ENCODE peak calls at places on chromosomes 12 and 14, in eight cellular contexts. One of them, this sample, is unnamed.

GRCh38 chr12:27822076-27822712 is 42.2 kb upstream of the MANSC4 start:
- DNase-seq in T-helper 9 cell: peak; percentile 35
- DNase-seq in WERI-Rb-1: no peak
- DNase-seq in fibroblast of lung: peak; percentile 94
- DNase-seq in GM04504: peak; percentile 35
- DNase-seq in T47D: no peak
- DNase-seq in activated naive CD4-positive, alpha-beta T cell treated with anti-CD3 and anti-CD28 coated beads, Interleukin-2, amount 10 ng/mL, durations not matched to agents 7 days and 5 days: peak; percentile 55
- DNase-seq in H54: peak; percentile 61
- DNase-seq in this sample: peak; percentile 8

GRCh38 chr12:5873341-5873919 is 71.6 kb downstream of the ANO2 start:
- DNase-seq in GM04504: no peak
- DNase-seq in T-helper 9 cell: no peak
- DNase-seq in fibroblast of lung: no peak
- DNase-seq in T47D: no peak
- DNase-seq in H54: no peak
- DNase-seq in WERI-Rb-1: no peak
- DNase-seq in activated naive CD4-positive, alpha-beta T cell treated with anti-CD3 and anti-CD28 coated beads, Interleukin-2, amount 10 ng/mL, durations not matched to agents 7 days and 5 days: no peak
- DNase-seq in this sample: no peak

GRCh38 chr14:61262082-61262481 is 19.1 kb downstream of the TMEM30B start:
- DNase-seq in activated naive CD4-positive, alpha-beta T cell treated with anti-CD3 and anti-CD28 coated beads, Interleukin-2, amount 10 ng/mL, durations not matched to agents 7 days and 5 days: no peak
- DNase-seq in H54: no peak
- DNase-seq in T-helper 9 cell: no peak
- DNase-seq in fibroblast of lung: peak; percentile 37
- DNase-seq in T47D: no peak
- DNase-seq in WERI-Rb-1: no peak
- DNase-seq in GM04504: peak; percentile 34
- DNase-seq in this sample: no peak

GRCh38 chr14:101960225-101960624 is 4.1 kb upstream of the DYNC1H1 start:
- DNase-seq in WERI-Rb-1: no peak
- DNase-seq in fibroblast of lung: no peak
- DNase-seq in T-helper 9 cell: no peak
- DNase-seq in GM04504: no peak
- DNase-seq in H54: no peak
- DNase-seq in T47D: peak; percentile 37
- DNase-seq in activated naive CD4-positive, alpha-beta T cell treated with anti-CD3 and anti-CD28 coated beads, Interleukin-2, amount 10 ng/mL, durations not matched to agents 7 days and 5 days: peak; percentile 51
- DNase-seq in this sample: no peak

GRCh38 chr12:3303410-3304136 is 187.4 kb upstream of the PRMT8 start:
- DNase-seq in WERI-Rb-1: no peak
- DNase-seq in T47D: peak; percentile 66
- DNase-seq in H54: no peak
- DNase-seq in fibroblast of lung: peak; percentile 16
- DNase-seq in activated naive CD4-positive, alpha-beta T cell treated with anti-CD3 and anti-CD28 coated beads, Interleukin-2, amount 10 ng/mL, durations not matched to agents 7 days and 5 days: no peak
- DNase-seq in T-helper 9 cell: no peak
- DNase-seq in GM04504: no peak
- DNase-seq in this sample: no peak

GRCh38 chr12:6618483-6618882 is 11.3 kb upstream of the CHD4 start:
- DNase-seq in fibroblast of lung: no peak
- DNase-seq in GM04504: no peak
- DNase-seq in activated naive CD4-positive, alpha-beta T cell treated with anti-CD3 and anti-CD28 coated beads, Interleukin-2, amount 10 ng/mL, durations not matched to agents 7 days and 5 days: no peak
- DNase-seq in H54: no peak
- DNase-seq in T-helper 9 cell: no peak
- DNase-seq in T47D: no peak
- DNase-seq in WERI-Rb-1: no peak
- DNase-seq in this sample: no peak

GRCh38 chr14:50813544-50813863 is 17.5 kb downstream of the NIN start:
- DNase-seq in GM04504: no peak
- DNase-seq in H54: no peak
- DNase-seq in activated naive CD4-positive, alpha-beta T cell treated with anti-CD3 and anti-CD28 coated beads, Interleukin-2, amount 10 ng/mL, durations not matched to agents 7 days and 5 days: peak; percentile 37
- DNase-seq in T47D: no peak
- DNase-seq in WERI-Rb-1: no peak
- DNase-seq in T-helper 9 cell: no peak
- DNase-seq in fibroblast of lung: no peak
- DNase-seq in this sample: peak; percentile 85

GRCh38 chr14:36394593-36394992 is 74.2 kb upstream of the MBIP start:
- DNase-seq in fibroblast of lung: no peak
- DNase-seq in activated naive CD4-positive, alpha-beta T cell treated with anti-CD3 and anti-CD28 coated beads, Interleukin-2, amount 10 ng/mL, durations not matched to agents 7 days and 5 days: no peak
- DNase-seq in GM04504: no peak
- DNase-seq in WERI-Rb-1: no peak
- DNase-seq in T-helper 9 cell: no peak
- DNase-seq in H54: no peak
- DNase-seq in T47D: no peak
- DNase-seq in this sample: no peak

GRCh38 chr12:108597559-108598471 is at the start of gene TMEM119:
- DNase-seq in GM04504: peak; percentile 60
- DNase-seq in H54: no peak
- DNase-seq in T-helper 9 cell: no peak
- DNase-seq in fibroblast of lung: peak; percentile 40
- DNase-seq in T47D: no peak
- DNase-seq in WERI-Rb-1: peak; percentile 32
- DNase-seq in activated naive CD4-positive, alpha-beta T cell treated with anti-CD3 and anti-CD28 coated beads, Interleukin-2, amount 10 ng/mL, durations not matched to agents 7 days and 5 days: no peak
- DNase-seq in this sample: no peak

GRCh38 chr12:52141875-52142274 is 49.9 kb downstream of the KRT80 start:
- DNase-seq in activated naive CD4-positive, alpha-beta T cell treated with anti-CD3 and anti-CD28 coated beads, Interleukin-2, amount 10 ng/mL, durations not matched to agents 7 days and 5 days: no peak
- DNase-seq in T47D: no peak
- DNase-seq in WERI-Rb-1: no peak
- DNase-seq in GM04504: no peak
- DNase-seq in fibroblast of lung: no peak
- DNase-seq in T-helper 9 cell: no peak
- DNase-seq in H54: no peak
- DNase-seq in this sample: no peak

GRCh38 chr12:93135286-93136239 is 206.5 kb upstream of the EEA1 start:
- DNase-seq in fibroblast of lung: peak; percentile 20
- DNase-seq in H54: no peak
- DNase-seq in WERI-Rb-1: no peak
- DNase-seq in T-helper 9 cell: no peak
- DNase-seq in T47D: peak; percentile 92
- DNase-seq in GM04504: peak; percentile 47
- DNase-seq in activated naive CD4-positive, alpha-beta T cell treated with anti-CD3 and anti-CD28 coated beads, Interleukin-2, amount 10 ng/mL, durations not matched to agents 7 days and 5 days: no peak
- DNase-seq in this sample: peak; percentile 10

GRCh38 chr14:56787530-56787929 is 22.7 kb downstream of the OTX2 start:
- DNase-seq in fibroblast of lung: no peak
- DNase-seq in T47D: peak; percentile 56
- DNase-seq in T-helper 9 cell: no peak
- DNase-seq in GM04504: no peak
- DNase-seq in H54: no peak
- DNase-seq in WERI-Rb-1: no peak
- DNase-seq in activated naive CD4-positive, alpha-beta T cell treated with anti-CD3 and anti-CD28 coated beads, Interleukin-2, amount 10 ng/mL, durations not matched to agents 7 days and 5 days: no peak
- DNase-seq in this sample: no peak

GRCh38 chr12:6383572-6384498 is at the start of gene LTBR:
- DNase-seq in H54: no peak
- DNase-seq in activated naive CD4-positive, alpha-beta T cell treated with anti-CD3 and anti-CD28 coated beads, Interleukin-2, amount 10 ng/mL, durations not matched to agents 7 days and 5 days: peak; percentile 35
- DNase-seq in fibroblast of lung: peak; percentile 82
- DNase-seq in GM04504: peak; percentile 91
- DNase-seq in T-helper 9 cell: no peak
- DNase-seq in WERI-Rb-1: no peak
- DNase-seq in T47D: peak; percentile 88
- DNase-seq in this sample: no peak

GRCh38 chr12:25957898-25958253 is 606 bp upstream of the RASSF8 start:
- DNase-seq in GM04504: peak; percentile 55
- DNase-seq in WERI-Rb-1: no peak
- DNase-seq in T47D: no peak
- DNase-seq in H54: peak; percentile 33
- DNase-seq in fibroblast of lung: peak; percentile 85
- DNase-seq in activated naive CD4-positive, alpha-beta T cell treated with anti-CD3 and anti-CD28 coated beads, Interleukin-2, amount 10 ng/mL, durations not matched to agents 7 days and 5 days: no peak
- DNase-seq in T-helper 9 cell: no peak
- DNase-seq in this sample: no peak

GRCh38 chr12:45415393-45415817 is 199.5 kb downstream of the ANO6 start:
- DNase-seq in WERI-Rb-1: no peak
- DNase-seq in H54: peak; percentile 73
- DNase-seq in fibroblast of lung: peak; percentile 100
- DNase-seq in T47D: peak; percentile 45
- DNase-seq in T-helper 9 cell: no peak
- DNase-seq in activated naive CD4-positive, alpha-beta T cell treated with anti-CD3 and anti-CD28 coated beads, Interleukin-2, amount 10 ng/mL, durations not matched to agents 7 days and 5 days: no peak
- DNase-seq in GM04504: peak; percentile 99
- DNase-seq in this sample: no peak

GRCh38 chr12:113957627-113958026 is 8.5 kb downstream of the RBM19 start:
- DNase-seq in fibroblast of lung: no peak
- DNase-seq in GM04504: no peak
- DNase-seq in T47D: no peak
- DNase-seq in T-helper 9 cell: no peak
- DNase-seq in H54: no peak
- DNase-seq in WERI-Rb-1: no peak
- DNase-seq in activated naive CD4-positive, alpha-beta T cell treated with anti-CD3 and anti-CD28 coated beads, Interleukin-2, amount 10 ng/mL, durations not matched to agents 7 days and 5 days: no peak
- DNase-seq in this sample: no peak

GRCh38 chr12:112978163-112979081 is at the start of gene OAS2:
- DNase-seq in GM04504: peak; percentile 76
- DNase-seq in H54: peak; percentile 50
- DNase-seq in T47D: peak; percentile 88
- DNase-seq in T-helper 9 cell: peak; percentile 49
- DNase-seq in activated naive CD4-positive, alpha-beta T cell treated with anti-CD3 and anti-CD28 coated beads, Interleukin-2, amount 10 ng/mL, durations not matched to agents 7 days and 5 days: peak; percentile 92
- DNase-seq in WERI-Rb-1: no peak
- DNase-seq in fibroblast of lung: peak; percentile 15
- DNase-seq in this sample: peak; percentile 88

GRCh38 chr14:50658203-50658602 is 9.9 kb downstream of the SAV1 start:
- DNase-seq in H54: no peak
- DNase-seq in fibroblast of lung: peak; percentile 65
- DNase-seq in GM04504: peak; percentile 39
- DNase-seq in T47D: no peak
- DNase-seq in WERI-Rb-1: no peak
- DNase-seq in T-helper 9 cell: no peak
- DNase-seq in activated naive CD4-positive, alpha-beta T cell treated with anti-CD3 and anti-CD28 coated beads, Interleukin-2, amount 10 ng/mL, durations not matched to agents 7 days and 5 days: no peak
- DNase-seq in this sample: no peak

GRCh38 chr12:80186727-80187217 is 87.4 kb downstream of the OTOGL start:
- DNase-seq in WERI-Rb-1: peak; percentile 41
- DNase-seq in T47D: peak; percentile 89
- DNase-seq in H54: peak; percentile 21
- DNase-seq in GM04504: peak; percentile 84
- DNase-seq in activated naive CD4-positive, alpha-beta T cell treated with anti-CD3 and anti-CD28 coated beads, Interleukin-2, amount 10 ng/mL, durations not matched to agents 7 days and 5 days: peak; percentile 54
- DNase-seq in fibroblast of lung: peak; percentile 93
- DNase-seq in T-helper 9 cell: peak; percentile 1
- DNase-seq in this sample: peak; percentile 57

GRCh38 chr14:102212356-102212755 is 72.7 kb downstream of the WDR20 start:
- DNase-seq in T-helper 9 cell: no peak
- DNase-seq in T47D: no peak
- DNase-seq in H54: no peak
- DNase-seq in activated naive CD4-positive, alpha-beta T cell treated with anti-CD3 and anti-CD28 coated beads, Interleukin-2, amount 10 ng/mL, durations not matched to agents 7 days and 5 days: no peak
- DNase-seq in WERI-Rb-1: no peak
- DNase-seq in fibroblast of lung: no peak
- DNase-seq in GM04504: no peak
- DNase-seq in this sample: no peak

GRCh38 chr12:93846936-93847516 is 169.9 kb downstream of the CRADD start:
- DNase-seq in WERI-Rb-1: no peak
- DNase-seq in H54: no peak
- DNase-seq in fibroblast of lung: no peak
- DNase-seq in activated naive CD4-positive, alpha-beta T cell treated with anti-CD3 and anti-CD28 coated beads, Interleukin-2, amount 10 ng/mL, durations not matched to agents 7 days and 5 days: no peak
- DNase-seq in GM04504: no peak
- DNase-seq in T47D: no peak
- DNase-seq in T-helper 9 cell: no peak
- DNase-seq in this sample: no peak

GRCh38 chr12:27083861-27084271 is 1.5 kb upstream of the C12orf71 start:
- DNase-seq in WERI-Rb-1: peak; percentile 8
- DNase-seq in H54: no peak
- DNase-seq in T-helper 9 cell: no peak
- DNase-seq in GM04504: peak; percentile 26
- DNase-seq in fibroblast of lung: peak; percentile 64
- DNase-seq in T47D: no peak
- DNase-seq in activated naive CD4-positive, alpha-beta T cell treated with anti-CD3 and anti-CD28 coated beads, Interleukin-2, amount 10 ng/mL, durations not matched to agents 7 days and 5 days: no peak
- DNase-seq in this sample: no peak

GRCh38 chr12:569091-569676 is 94.1 kb downstream of the NINJ2 start:
- DNase-seq in T47D: no peak
- DNase-seq in T-helper 9 cell: no peak
- DNase-seq in H54: no peak
- DNase-seq in activated naive CD4-positive, alpha-beta T cell treated with anti-CD3 and anti-CD28 coated beads, Interleukin-2, amount 10 ng/mL, durations not matched to agents 7 days and 5 days: no peak
- DNase-seq in fibroblast of lung: no peak
- DNase-seq in WERI-Rb-1: no peak
- DNase-seq in GM04504: no peak
- DNase-seq in this sample: no peak

GRCh38 chr14:105525861-105526780 is at the start of gene TMEM121:
- DNase-seq in T-helper 9 cell: peak; percentile 40
- DNase-seq in WERI-Rb-1: peak; percentile 35
- DNase-seq in H54: no peak
- DNase-seq in T47D: peak; percentile 68
- DNase-seq in fibroblast of lung: no peak
- DNase-seq in GM04504: no peak
- DNase-seq in activated naive CD4-positive, alpha-beta T cell treated with anti-CD3 and anti-CD28 coated beads, Interleukin-2, amount 10 ng/mL, durations not matched to agents 7 days and 5 days: peak; percentile 60
- DNase-seq in this sample: no peak

GRCh38 chr12:47964102-47964723 is 817 bp downstream of the TMEM106C start:
- DNase-seq in H54: no peak
- DNase-seq in WERI-Rb-1: peak; percentile 28
- DNase-seq in fibroblast of lung: no peak
- DNase-seq in activated naive CD4-positive, alpha-beta T cell treated with anti-CD3 and anti-CD28 coated beads, Interleukin-2, amount 10 ng/mL, durations not matched to agents 7 days and 5 days: peak; percentile 31
- DNase-seq in T-helper 9 cell: no peak
- DNase-seq in T47D: peak; percentile 74
- DNase-seq in GM04504: no peak
- DNase-seq in this sample: peak; percentile 7

GRCh38 chr12:26192142-26192541 is 3.2 kb upstream of the SSPN start:
- DNase-seq in T-helper 9 cell: no peak
- DNase-seq in WERI-Rb-1: no peak
- DNase-seq in T47D: no peak
- DNase-seq in GM04504: no peak
- DNase-seq in H54: no peak
- DNase-seq in fibroblast of lung: no peak
- DNase-seq in activated naive CD4-positive, alpha-beta T cell treated with anti-CD3 and anti-CD28 coated beads, Interleukin-2, amount 10 ng/mL, durations not matched to agents 7 days and 5 days: no peak
- DNase-seq in this sample: no peak

GRCh38 chr12:28759334-28759733 is 389.7 kb upstream of the FAR2 start:
- DNase-seq in GM04504: no peak
- DNase-seq in T-helper 9 cell: no peak
- DNase-seq in fibroblast of lung: peak; percentile 39
- DNase-seq in WERI-Rb-1: no peak
- DNase-seq in activated naive CD4-positive, alpha-beta T cell treated with anti-CD3 and anti-CD28 coated beads, Interleukin-2, amount 10 ng/mL, durations not matched to agents 7 days and 5 days: no peak
- DNase-seq in T47D: peak; percentile 25
- DNase-seq in H54: peak; percentile 4
- DNase-seq in this sample: no peak

GRCh38 chr12:56161677-56162351 is 3.7 kb downstream of the MYL6 start:
- DNase-seq in WERI-Rb-1: no peak
- DNase-seq in activated naive CD4-positive, alpha-beta T cell treated with anti-CD3 and anti-CD28 coated beads, Interleukin-2, amount 10 ng/mL, durations not matched to agents 7 days and 5 days: no peak
- DNase-seq in T-helper 9 cell: no peak
- DNase-seq in H54: no peak
- DNase-seq in GM04504: no peak
- DNase-seq in fibroblast of lung: peak; percentile 4
- DNase-seq in T47D: no peak
- DNase-seq in this sample: no peak

GRCh38 chr14:91372680-91373495 is 44.7 kb downstream of the CCDC88C start:
- DNase-seq in GM04504: no peak
- DNase-seq in T47D: no peak
- DNase-seq in T-helper 9 cell: no peak
- DNase-seq in fibroblast of lung: no peak
- DNase-seq in activated naive CD4-positive, alpha-beta T cell treated with anti-CD3 and anti-CD28 coated beads, Interleukin-2, amount 10 ng/mL, durations not matched to agents 7 days and 5 days: peak; percentile 60
- DNase-seq in H54: no peak
- DNase-seq in WERI-Rb-1: no peak
- DNase-seq in this sample: peak; percentile 74

GRCh38 chr12:120399531-120399930 is 30.6 kb upstream of the MSI1 start:
- DNase-seq in GM04504: no peak
- DNase-seq in activated naive CD4-positive, alpha-beta T cell treated with anti-CD3 and anti-CD28 coated beads, Interleukin-2, amount 10 ng/mL, durations not matched to agents 7 days and 5 days: no peak
- DNase-seq in WERI-Rb-1: no peak
- DNase-seq in fibroblast of lung: peak; percentile 75
- DNase-seq in H54: peak; percentile 60
- DNase-seq in T47D: no peak
- DNase-seq in T-helper 9 cell: no peak
- DNase-seq in this sample: no peak